ENCODE peak calls at places on chromosomes 13 and 19, in four cellular contexts. One of them, this sample, is unnamed.

GRCh38 chr13:23789576-23790346 is 99.4 kb downstream of the MIPEP start:
- DNase-seq in dorsolateral prefrontal cortex: no peak
- DNase-seq in lung: no peak
- DNase-seq in GM13976: no peak
- DNase-seq in this sample: no peak

GRCh38 chr19:19207637-19208582 is 3.8 kb upstream of the NCAN start:
- DNase-seq in GM13976: no peak
- DNase-seq in dorsolateral prefrontal cortex: peak; percentile 55
- DNase-seq in lung: no peak
- DNase-seq in this sample: no peak

GRCh38 chr19:23823952-23824389 is 65.3 kb upstream of the ZNF681 start:
- DNase-seq in dorsolateral prefrontal cortex: no peak
- DNase-seq in lung: no peak
- DNase-seq in GM13976: no peak
- DNase-seq in this sample: peak; percentile 18

GRCh38 chr13:90918551-90918950 is 428.9 kb upstream of the MIR17HG start:
- DNase-seq in dorsolateral prefrontal cortex: no peak
- DNase-seq in GM13976: no peak
- DNase-seq in lung: no peak
- DNase-seq in this sample: no peak

GRCh38 chr13:105972306-105972721 is 563.1 kb downstream of the EFNB2 start:
- DNase-seq in lung: no peak
- DNase-seq in GM13976: no peak
- DNase-seq in dorsolateral prefrontal cortex: no peak
- DNase-seq in this sample: peak; percentile 89

GRCh38 chr13:107117327-107118012 is 549.5 kb upstream of the ARGLU1 start:
- DNase-seq in dorsolateral prefrontal cortex: no peak
- DNase-seq in lung: no peak
- DNase-seq in GM13976: no peak
- DNase-seq in this sample: no peak

GRCh38 chr19:48318286-48318987 is 6.9 kb upstream of the EMP3 start:
- DNase-seq in dorsolateral prefrontal cortex: no peak
- DNase-seq in GM13976: no peak
- DNase-seq in lung: no peak
- DNase-seq in this sample: no peak

GRCh38 chr19:48565090-48565489 is 13.1 kb downstream of the SULT2B1 start:
- DNase-seq in GM13976: no peak
- DNase-seq in lung: no peak
- DNase-seq in dorsolateral prefrontal cortex: no peak
- DNase-seq in this sample: no peak

GRCh38 chr13:73913043-73913740 is 221.0 kb downstream of the KLF12 start:
- DNase-seq in dorsolateral prefrontal cortex: no peak
- DNase-seq in GM13976: no peak
- DNase-seq in lung: no peak
- DNase-seq in this sample: no peak

GRCh38 chr13:65378943-65379519 is 1851.1 kb downstream of the PCDH9 start:
- DNase-seq in GM13976: no peak
- DNase-seq in dorsolateral prefrontal cortex: no peak
- DNase-seq in lung: no peak
- DNase-seq in this sample: no peak

GRCh38 chr19:51621178-51621577 is 9.0 kb downstream of the SIGLEC5 start:
- DNase-seq in lung: no peak
- DNase-seq in GM13976: peak; percentile 71
- DNase-seq in dorsolateral prefrontal cortex: no peak
- DNase-seq in this sample: no peak

GRCh38 chr13:51520524-51520923 is 63.7 kb upstream of the WDFY2 start:
- DNase-seq in dorsolateral prefrontal cortex: no peak
- DNase-seq in GM13976: no peak
- DNase-seq in lung: no peak
- DNase-seq in this sample: peak; percentile 64

GRCh38 chr13:24159921-24160324 is 597 bp upstream of the SPATA13 start:
- DNase-seq in lung: no peak
- DNase-seq in dorsolateral prefrontal cortex: no peak
- DNase-seq in GM13976: no peak
- DNase-seq in this sample: no peak

GRCh38 chr19:31546561-31546960 is 197.3 kb upstream of the TSHZ3 start:
- DNase-seq in GM13976: no peak
- DNase-seq in dorsolateral prefrontal cortex: no peak
- DNase-seq in lung: no peak
- DNase-seq in this sample: no peak

GRCh38 chr13:104984296-104984818 is 1551.1 kb downstream of the EFNB2 start:
- DNase-seq in GM13976: peak; percentile 11
- DNase-seq in dorsolateral prefrontal cortex: no peak
- DNase-seq in lung: no peak
- DNase-seq in this sample: no peak

GRCh38 chr13:91894311-91894710 is 495.9 kb downstream of the GPC5 start:
- DNase-seq in GM13976: no peak
- DNase-seq in dorsolateral prefrontal cortex: no peak
- DNase-seq in lung: no peak
- DNase-seq in this sample: peak; percentile 59

GRCh38 chr13:84443463-84443862 is 561.2 kb upstream of the SLITRK1 start:
- DNase-seq in lung: no peak
- DNase-seq in GM13976: no peak
- DNase-seq in dorsolateral prefrontal cortex: no peak
- DNase-seq in this sample: no peak

GRCh38 chr13:84445776-84446175 is 563.5 kb upstream of the SLITRK1 start:
- DNase-seq in lung: no peak
- DNase-seq in dorsolateral prefrontal cortex: no peak
- DNase-seq in GM13976: no peak
- DNase-seq in this sample: no peak

GRCh38 chr13:84446972-84447700 is 564.9 kb upstream of the SLITRK1 start:
- DNase-seq in dorsolateral prefrontal cortex: no peak
- DNase-seq in lung: no peak
- DNase-seq in GM13976: no peak
- DNase-seq in this sample: no peak
- TF ChIP-seq CTCF in dorsolateral prefrontal cortex: no peak
- TF ChIP-seq CTCF in lung: no peak
- TF ChIP-seq CTCF in GM13976: no peak
- TF ChIP-seq CTCF in this sample: no peak

GRCh38 chr19:15436012-15436825 is 13.5 kb downstream of the WIZ start:
- DNase-seq in lung: no peak
- DNase-seq in GM13976: no peak
- DNase-seq in dorsolateral prefrontal cortex: no peak
- DNase-seq in this sample: no peak

GRCh38 chr19:15436826-15437110 is 13.0 kb downstream of the WIZ start:
- DNase-seq in GM13976: no peak
- DNase-seq in dorsolateral prefrontal cortex: no peak
- DNase-seq in lung: no peak
- DNase-seq in this sample: no peak

GRCh38 chr19:15438124-15438496 is 11.6 kb downstream of the WIZ start:
- DNase-seq in dorsolateral prefrontal cortex: no peak
- DNase-seq in GM13976: no peak
- DNase-seq in lung: no peak
- DNase-seq in this sample: no peak

GRCh38 chr19:15438577-15438976 is 11.2 kb downstream of the WIZ start:
- DNase-seq in dorsolateral prefrontal cortex: no peak
- DNase-seq in GM13976: no peak
- DNase-seq in lung: no peak
- DNase-seq in this sample: no peak

DNA sequence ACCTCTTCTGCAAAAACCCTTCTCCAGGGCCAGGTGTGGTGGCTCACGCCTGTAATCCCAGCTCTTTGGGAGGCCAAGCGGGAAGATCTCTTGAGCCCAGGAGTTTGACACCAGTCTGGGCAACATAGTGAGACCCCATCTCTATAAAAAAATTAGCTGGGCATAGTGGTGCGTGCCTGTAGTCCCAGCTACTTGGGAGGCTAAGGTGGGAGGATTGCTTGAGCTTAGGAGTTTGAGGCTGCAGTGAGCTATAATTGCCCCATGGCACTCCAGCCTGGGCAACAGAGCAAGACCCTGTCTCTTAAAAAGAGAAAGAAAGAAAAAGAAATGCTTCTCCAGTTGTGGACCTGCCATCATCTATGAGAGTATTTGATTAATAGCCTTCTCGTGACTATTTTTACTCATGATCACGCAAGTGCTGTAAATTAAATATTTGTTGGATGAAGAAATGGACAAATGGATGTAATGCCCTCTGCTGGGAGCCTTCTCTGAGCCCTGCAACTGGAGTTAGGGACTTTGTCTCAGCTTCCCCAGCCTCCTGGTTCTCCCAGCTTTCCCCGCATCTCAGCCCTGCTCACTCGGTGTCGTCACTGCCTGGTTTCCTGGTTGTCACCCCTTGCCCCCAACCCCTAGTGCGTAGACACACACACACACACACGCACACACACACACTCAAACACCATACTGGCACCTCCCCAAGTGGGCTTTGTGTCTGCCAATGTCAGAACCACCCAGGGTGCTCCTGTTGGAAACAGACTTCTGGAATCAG is 12.2 kb downstream of the WIZ start:
- DNase-seq in GM13976: no peak
- DNase-seq in dorsolateral prefrontal cortex: no peak
- DNase-seq in lung: no peak
- DNase-seq in this sample: no peak
- TF ChIP-seq CTCF in GM13976: no peak
- TF ChIP-seq CTCF in dorsolateral prefrontal cortex: no peak
- TF ChIP-seq CTCF in lung: no peak
- TF ChIP-seq CTCF in this sample: peak; percentile 36

DNA sequence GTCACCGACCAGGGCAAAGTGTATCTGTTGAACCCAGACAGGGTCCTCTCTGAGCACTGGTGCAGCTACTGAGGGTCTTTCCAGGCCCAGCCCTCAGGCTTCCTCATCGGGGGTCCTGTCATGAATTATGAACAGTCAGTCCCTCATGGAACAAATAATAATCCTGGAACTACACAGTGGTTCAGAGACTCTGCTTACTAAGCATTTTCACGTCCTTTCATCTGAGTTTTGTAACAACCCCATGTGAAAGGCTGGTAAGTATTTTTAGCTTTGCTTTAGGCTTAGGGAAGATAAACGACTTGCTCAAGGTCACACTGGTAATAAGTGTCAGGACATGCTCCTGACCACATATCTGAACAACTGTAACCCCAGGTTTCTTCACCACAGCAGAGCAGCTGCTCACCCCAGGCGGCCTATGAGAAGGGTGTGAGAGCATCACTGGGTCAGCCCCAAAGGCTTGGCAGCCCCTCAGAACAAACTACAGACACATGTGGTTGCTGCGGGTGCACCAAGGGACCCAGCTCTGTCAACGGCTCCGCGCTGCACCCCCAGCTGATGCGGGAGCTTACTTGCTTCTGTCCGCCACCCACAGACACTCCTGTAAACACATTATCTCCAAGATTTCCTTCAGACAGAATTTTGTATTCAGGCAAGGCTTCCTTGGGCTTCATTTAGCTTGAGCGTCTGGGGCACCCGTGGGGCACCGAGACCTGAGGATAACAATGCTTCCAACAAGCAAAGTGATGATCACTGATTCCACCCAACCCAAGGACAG is 19.4 kb upstream of the GSX1 start:
- DNase-seq in lung: no peak
- DNase-seq in GM13976: no peak
- DNase-seq in dorsolateral prefrontal cortex: no peak
- DNase-seq in this sample: no peak
- TF ChIP-seq CTCF in lung: no peak
- TF ChIP-seq CTCF in GM13976: no peak
- TF ChIP-seq CTCF in dorsolateral prefrontal cortex: no peak
- TF ChIP-seq CTCF in this sample: no peak

DNA sequence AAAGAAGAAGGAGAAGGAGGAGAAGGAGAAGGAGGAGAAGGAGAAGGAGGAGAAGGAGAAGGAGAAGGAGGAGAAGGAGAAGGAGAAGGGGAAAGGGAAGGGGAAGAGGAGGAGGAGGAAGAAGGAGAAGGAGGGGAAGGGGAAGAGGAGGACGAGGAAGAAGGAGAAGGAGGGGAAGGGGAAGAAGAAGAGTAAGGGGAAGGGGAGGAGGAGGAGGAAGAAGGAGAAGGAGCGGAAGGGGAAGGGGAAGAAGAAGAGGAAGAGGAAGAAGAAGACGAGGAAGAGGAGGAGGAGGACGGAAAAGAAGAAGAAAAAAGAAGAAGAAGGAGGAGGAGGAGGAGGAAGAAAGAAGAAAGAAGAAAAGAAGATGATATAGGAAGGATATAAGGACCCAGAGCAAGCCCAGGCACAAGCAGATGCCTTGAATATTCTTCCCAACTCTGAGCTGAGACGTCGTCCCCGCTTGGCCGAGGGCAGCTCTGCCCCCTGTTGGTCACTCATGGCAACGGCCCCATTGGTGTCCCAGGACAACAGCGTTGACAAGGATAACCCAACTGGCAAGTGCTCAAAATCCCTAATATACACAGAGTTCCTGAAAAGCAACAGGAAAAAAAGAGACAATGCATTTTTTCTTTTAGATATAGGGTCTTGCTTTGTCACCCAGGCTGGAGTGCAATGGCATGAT is 30.6 kb upstream of the IGSF23 start:
- DNase-seq in lung: no peak
- DNase-seq in GM13976: peak; percentile 24
- DNase-seq in dorsolateral prefrontal cortex: no peak
- DNase-seq in this sample: no peak
- TF ChIP-seq CTCF in lung: no peak
- TF ChIP-seq CTCF in GM13976: peak; percentile 25
- TF ChIP-seq CTCF in dorsolateral prefrontal cortex: no peak
- TF ChIP-seq CTCF in this sample: peak; percentile 40

DNA sequence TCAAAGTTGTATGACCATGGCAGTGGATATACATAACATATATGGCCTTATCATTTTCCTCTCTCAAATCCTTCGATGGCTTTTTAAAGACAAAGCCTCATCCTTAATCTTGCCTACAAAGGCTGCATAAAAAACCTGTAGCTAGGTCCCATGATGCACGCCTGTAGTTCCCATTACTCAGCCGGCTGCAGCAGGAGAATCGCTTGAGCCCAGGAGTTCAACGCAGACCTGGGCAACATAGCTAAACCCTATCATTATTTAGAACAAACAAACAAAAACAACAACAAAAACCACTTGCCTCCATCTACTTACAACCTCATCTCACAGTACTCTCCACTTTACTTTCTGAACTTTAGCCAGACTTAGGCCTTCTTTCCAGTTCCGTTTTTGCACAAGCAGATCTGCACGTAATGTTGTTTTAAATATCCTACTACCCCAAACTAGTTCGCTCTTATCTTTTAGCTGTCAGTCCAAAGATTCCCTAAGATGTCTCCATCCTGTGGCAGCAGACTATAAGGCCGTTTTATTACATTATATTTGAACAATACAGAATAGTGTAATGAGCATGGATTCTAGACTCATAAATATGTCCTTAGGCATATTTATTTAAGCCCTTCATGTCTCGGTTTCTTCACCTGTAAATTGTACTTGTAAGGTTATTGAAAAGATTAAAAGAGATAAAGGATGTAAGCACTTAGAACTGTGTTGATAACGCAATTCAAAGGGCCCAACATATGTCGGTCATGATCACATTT is 969 bp upstream of the POMP start:
- DNase-seq in GM13976: peak; percentile 30
- DNase-seq in dorsolateral prefrontal cortex: no peak
- DNase-seq in lung: no peak
- DNase-seq in this sample: no peak
- TF ChIP-seq CTCF in GM13976: no peak
- TF ChIP-seq CTCF in dorsolateral prefrontal cortex: no peak
- TF ChIP-seq CTCF in lung: no peak
- TF ChIP-seq CTCF in this sample: peak; percentile 23

GRCh38 chr13:99556867-99557443 is 55.7 kb downstream of the TM9SF2 start:
- DNase-seq in lung: no peak
- DNase-seq in GM13976: no peak
- DNase-seq in dorsolateral prefrontal cortex: no peak
- DNase-seq in this sample: no peak
- TF ChIP-seq CTCF in lung: no peak
- TF ChIP-seq CTCF in GM13976: no peak
- TF ChIP-seq CTCF in dorsolateral prefrontal cortex: no peak
- TF ChIP-seq CTCF in this sample: no peak

This sample was measured in LNCaP clone FGC.